ENCODE peak calls at places on chromosomes 5 and 9, in six cellular contexts. Y is small intestine, Z is IMR-90, T is AG04450, H is heart right ventricle, F is tibial nerve. U is an unnamed sample.

GRCh38 chr5:90226433-90227099 is 183.0 kb downstream of the CETN3 start:
- DNase-seq in Y (peak; percentile 7), Z (no peak), T (no peak), H (no peak), F (no peak), U (no peak)

GRCh38 chr9:133371261-133371711 is 4.6 kb downstream of the SURF4 start:
- DNase-seq in Y (no peak), Z (no peak), T (no peak), H (no peak), F (no peak), U (peak; percentile 57)

GRCh38 chr5:176651472-176651980 is 4.2 kb downstream of the TSPAN17 start:
- DNase-seq in Y (no peak), Z (no peak), T (no peak), H (no peak), F (no peak), U (no peak)

GRCh38 chr5:177233206-177233605 is 70.3 kb downstream of the RAB24 start:
- DNase-seq in Y (no peak), Z (no peak), T (no peak), H (no peak), F (no peak), U (no peak)

GRCh38 chr9:28086881-28087280 is 513.6 kb upstream of the C9orf72 start:
- DNase-seq in Y (no peak), Z (no peak), T (no peak), H (no peak), F (no peak), U (no peak)

GRCh38 chr9:137461663-137462395 is 2.7 kb upstream of the NSMF start:
- DNase-seq in Y (peak; percentile 60), Z (no peak), T (no peak), H (no peak), F (no peak), U (peak; percentile 63)

GRCh38 chr9:88024896-88025295 is 50.6 kb upstream of the CDK20 start:
- DNase-seq in Y (no peak), Z (no peak), T (no peak), H (no peak), F (no peak), U (no peak)

GRCh38 chr9:134211811-134212460 is 47.6 kb upstream of the RNU6ATAC start:
- DNase-seq in Y (no peak), Z (no peak), T (no peak), H (no peak), F (no peak), U (no peak)

GRCh38 chr9:133979921-133980863 is 11.9 kb downstream of the VAV2 start:
- DNase-seq in Y (no peak), Z (no peak), T (no peak), H (no peak), F (no peak), U (no peak)

GRCh38 chr5:159533197-159533596 is 202.9 kb upstream of the IL12B start:
- DNase-seq in Y (no peak), Z (peak; percentile 72), T (peak; percentile 41), H (no peak), F (no peak), U (no peak)

GRCh38 chr5:118883396-118883795 is 105.0 kb downstream of the DTWD2 start:
- DNase-seq in Y (no peak), Z (no peak), T (no peak), H (no peak), F (no peak), U (no peak)

GRCh38 chr5:39256472-39256871 is 37.1 kb upstream of the FYB1 start:
- DNase-seq in Y (peak; percentile 50), Z (peak; percentile 89), T (peak; percentile 55), H (no peak), F (no peak), U (no peak)

GRCh38 chr5:112491257-112491656 is 72.2 kb upstream of the EPB41L4A start:
- DNase-seq in Y (peak; percentile 5), Z (peak; percentile 1), T (no peak), H (no peak), F (no peak), U (no peak)

GRCh38 chr5:136001531-136001930 is 27.3 kb upstream of the TGFBI start:
- DNase-seq in Y (no peak), Z (peak; percentile 35), T (no peak), H (no peak), F (peak; percentile 44), U (no peak)

GRCh38 chr5:84494453-84494852 is 109.8 kb upstream of the EDIL3 start:
- DNase-seq in Y (no peak), Z (peak; percentile 95), T (peak; percentile 63), H (no peak), F (no peak), U (no peak)

GRCh38 chr9:112379177-112380101 is 469 bp upstream of the HSDL2 start:
- DNase-seq in Y (peak; percentile 99), Z (peak; percentile 97), T (peak; percentile 95), H (peak; percentile 100), F (peak; percentile 98), U (peak; percentile 96)

GRCh38 chr9:109451311-109452025 is 46.6 kb downstream of the PTPN3 start:
- DNase-seq in Y (no peak), Z (no peak), T (no peak), H (no peak), F (no peak), U (no peak)

GRCh38 chr5:88555658-88556057 is 287.0 kb upstream of the TMEM161B start:
- DNase-seq in Y (no peak), Z (no peak), T (no peak), H (no peak), F (no peak), U (no peak)

GRCh38 chr9:98247826-98248657 is 7.4 kb downstream of the TBC1D2 start:
- DNase-seq in Y (no peak), Z (no peak), T (no peak), H (no peak), F (no peak), U (no peak)

GRCh38 chr5:10352404-10353240 is 873 bp upstream of the MARCHF6 start:
- DNase-seq in Y (no peak), Z (peak; percentile 52), T (no peak), H (no peak), F (no peak), U (no peak)

GRCh38 chr9:114516913-114517312 is 11.6 kb upstream of the WHRN start:
- DNase-seq in Y (no peak), Z (peak; percentile 61), T (no peak), H (no peak), F (no peak), U (no peak)

GRCh38 chr9:1759901-1760300 is 255.2 kb upstream of the SMARCA2 start:
- DNase-seq in Y (no peak), Z (no peak), T (no peak), H (no peak), F (no peak), U (no peak)

GRCh38 chr9:1761807-1762206 is 253.3 kb upstream of the SMARCA2 start:
- DNase-seq in Y (no peak), Z (no peak), T (no peak), H (no peak), F (no peak), U (no peak)

DNA sequence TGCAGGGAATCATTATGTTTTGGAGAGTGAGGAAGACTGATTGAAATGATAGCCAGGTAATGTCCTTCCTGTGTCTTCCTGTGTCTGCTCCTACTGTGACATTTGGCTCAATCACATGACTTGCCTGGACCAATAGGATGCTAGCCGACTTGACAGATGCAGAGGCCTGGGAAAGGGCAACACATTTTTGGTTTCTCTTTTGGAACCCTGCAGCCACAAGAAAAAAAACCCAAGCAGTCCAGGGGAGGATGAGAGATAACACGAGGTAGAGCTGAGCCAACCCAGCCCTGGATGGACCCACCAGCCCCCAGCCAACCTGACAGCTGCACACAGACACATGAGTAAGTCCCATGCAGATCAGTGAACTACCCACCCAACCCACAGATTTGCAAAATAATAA is 256.1 kb upstream of the SMARCA2 start:
- DNase-seq in Y (no peak), Z (no peak), T (no peak), H (no peak), F (no peak), U (no peak)
- H3K9me3 ChIP-seq in Y (no peaks in the 10 kb centered on the region), Z (peaks cover 6% of the 10 kb centered on the region), T (peaks cover 10% of the 10 kb centered on the region), H (no peaks in the 10 kb centered on the region), F (no peaks in the 10 kb centered on the region), U (no peaks in the 10 kb centered on the region)

DNA sequence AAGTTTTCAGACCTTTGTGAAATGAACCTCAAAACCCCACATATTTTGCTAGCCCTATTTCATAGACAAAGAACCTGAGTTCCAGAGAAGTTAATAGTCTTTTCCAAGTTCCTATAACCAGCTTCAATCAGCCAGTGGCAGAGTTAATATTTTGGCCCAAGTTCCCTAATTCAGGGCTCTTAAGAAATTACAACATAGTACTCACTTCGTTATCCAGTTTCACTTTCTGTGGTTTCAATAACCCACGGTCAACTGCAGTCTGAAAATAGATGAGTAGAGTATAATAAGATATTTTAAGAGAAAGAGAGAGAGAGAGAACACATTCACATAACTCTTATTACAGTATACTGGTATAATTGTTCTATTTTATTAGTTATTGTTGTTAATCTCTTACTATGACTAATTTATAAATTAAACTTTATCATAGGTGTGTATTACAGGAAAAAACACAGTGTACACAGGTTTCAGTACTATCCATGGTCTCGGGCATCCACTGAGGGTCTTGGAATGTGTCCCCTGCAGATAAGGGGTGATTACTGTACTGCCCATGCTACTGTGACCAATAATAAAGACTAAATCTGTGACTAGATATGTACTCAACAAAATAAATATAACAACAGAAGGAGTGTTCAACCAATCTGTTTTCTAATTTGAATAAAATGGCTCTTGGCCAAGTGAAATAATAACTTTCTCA is 9.3 kb upstream of the MYOT start:
- DNase-seq in Y (peak; percentile 56), Z (peak; percentile 7), T (no peak), H (no peak), F (no peak), U (no peak)
- H3K4me3 ChIP-seq in Y (no peak overlapping the region), Z (no peak overlapping the region), T (no peak overlapping the region), H (peak overlapping the region; percentile 29), F (peak overlapping the region; percentile 17), U (no peak overlapping the region)

DNA sequence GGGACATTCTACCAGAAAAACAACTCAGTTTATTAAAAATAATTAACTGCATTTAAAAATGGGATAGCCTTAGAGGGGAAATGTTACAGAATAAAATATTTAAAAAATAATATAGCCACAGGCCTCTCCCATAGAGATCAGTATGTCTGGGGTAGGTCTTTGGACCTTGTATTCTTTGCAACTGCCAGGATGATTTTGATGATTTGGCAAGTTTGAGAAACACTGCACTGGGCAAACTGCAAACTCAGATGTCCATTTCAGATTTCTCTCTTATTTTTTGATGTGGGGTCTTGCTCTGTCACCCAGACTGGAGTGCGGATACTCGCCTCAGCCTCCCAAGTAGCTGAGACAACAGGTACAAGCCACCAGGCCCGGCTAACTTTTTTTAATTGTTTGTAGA is 24.9 kb upstream of the CCNO start:
- DNase-seq in Y (no peak), Z (no peak), T (no peak), H (no peak), F (no peak), U (no peak)
- H3K9me3 ChIP-seq in Y (no peaks in the 10 kb centered on the region), Z (no peaks in the 10 kb centered on the region), T (no peaks in the 10 kb centered on the region), H (no peaks in the 10 kb centered on the region), F (no peaks in the 10 kb centered on the region), U (no peaks in the 10 kb centered on the region)

DNA sequence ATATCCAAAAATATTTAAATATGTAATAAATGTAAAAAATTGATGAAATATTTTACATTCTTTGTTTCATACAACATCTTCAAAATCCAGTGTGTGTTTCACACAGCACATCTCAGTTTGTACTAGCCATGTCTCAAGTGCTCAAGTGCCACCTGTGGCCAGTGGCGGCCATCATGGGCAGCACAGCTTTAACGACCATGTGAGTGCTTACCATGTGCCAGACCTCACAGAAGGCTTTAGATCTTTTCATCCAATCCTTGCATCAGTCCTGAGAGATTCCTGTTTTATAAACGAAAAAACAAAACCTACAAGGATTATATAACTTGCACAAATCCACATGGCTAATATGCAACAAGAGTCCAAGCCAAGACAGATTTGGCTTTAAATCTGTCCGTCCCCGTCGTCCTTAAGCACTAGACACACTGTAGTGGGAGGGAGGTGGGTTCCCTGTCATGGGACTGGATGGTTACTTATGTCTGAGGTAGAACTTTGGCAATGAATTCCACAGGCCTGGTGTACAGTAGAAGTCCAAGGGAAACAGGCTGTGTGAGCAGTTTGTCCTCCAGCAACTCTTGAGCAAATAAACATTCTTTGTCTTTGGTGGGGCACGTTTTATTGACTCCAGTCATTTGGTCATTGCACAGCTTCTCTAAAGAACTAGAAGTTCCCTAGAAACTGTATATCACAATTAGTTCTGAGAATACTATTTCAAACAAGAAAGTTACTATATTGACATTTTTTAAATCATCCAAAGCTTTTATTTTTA is 25.0 kb upstream of the F2R start:
- DNase-seq in Y (peak; percentile 23), Z (peak; percentile 72), T (no peak), H (no peak), F (no peak), U (no peak)
- H3K4me3 ChIP-seq in Y (no peak overlapping the region), Z (no peak overlapping the region), T (no peak overlapping the region), H (no peak overlapping the region), F (no peak overlapping the region), U (no peak overlapping the region)